ENCODE peak calls at places on chromosomes 11 and 22, in six cellular contexts. One of them, this sample, is unnamed.

GRCh38 chr22:46057762-46058420 is 80.9 kb upstream of the WNT7B start:
- DNase-seq in SK-N-SH: peak; percentile 58
- DNase-seq in stomach: peak; percentile 57
- DNase-seq in suprapubic skin: peak; percentile 64
- DNase-seq in transverse colon: peak; percentile 55
- DNase-seq in upper lobe of left lung: no peak
- DNase-seq in this sample: peak; percentile 69

GRCh38 chr11:61700221-61700620 is 20.0 kb downstream of the DAGLA start:
- DNase-seq in transverse colon: peak; percentile 87
- DNase-seq in suprapubic skin: no peak
- DNase-seq in upper lobe of left lung: no peak
- DNase-seq in SK-N-SH: no peak
- DNase-seq in stomach: peak; percentile 83
- DNase-seq in this sample: no peak

GRCh38 chr11:44188643-44189042 is 93.2 kb downstream of the EXT2 start:
- DNase-seq in upper lobe of left lung: no peak
- DNase-seq in SK-N-SH: no peak
- DNase-seq in transverse colon: no peak
- DNase-seq in stomach: no peak
- DNase-seq in suprapubic skin: no peak
- DNase-seq in this sample: no peak

GRCh38 chr22:42930810-42931420 is 73.8 kb upstream of the ARFGAP3 start:
- DNase-seq in transverse colon: no peak
- DNase-seq in stomach: no peak
- DNase-seq in SK-N-SH: no peak
- DNase-seq in suprapubic skin: no peak
- DNase-seq in upper lobe of left lung: no peak
- DNase-seq in this sample: no peak

GRCh38 chr11:78187366-78188011 is 937 bp downstream of the KCTD21 start:
- DNase-seq in suprapubic skin: no peak
- DNase-seq in SK-N-SH: no peak
- DNase-seq in stomach: no peak
- DNase-seq in transverse colon: no peak
- DNase-seq in upper lobe of left lung: no peak
- DNase-seq in this sample: peak; percentile 42

GRCh38 chr11:32231909-32232493 is 141.1 kb downstream of the RCN1 start:
- DNase-seq in SK-N-SH: peak; percentile 33
- DNase-seq in upper lobe of left lung: no peak
- DNase-seq in suprapubic skin: no peak
- DNase-seq in transverse colon: no peak
- DNase-seq in stomach: no peak
- DNase-seq in this sample: no peak

GRCh38 chr11:46300270-46300669 is 22.8 kb downstream of the CREB3L1 start:
- DNase-seq in transverse colon: no peak
- DNase-seq in suprapubic skin: no peak
- DNase-seq in stomach: no peak
- DNase-seq in upper lobe of left lung: no peak
- DNase-seq in SK-N-SH: no peak
- DNase-seq in this sample: no peak

GRCh38 chr11:59207988-59208432 is 4.7 kb downstream of the MPEG1 start:
- DNase-seq in SK-N-SH: peak; percentile 24
- DNase-seq in transverse colon: no peak
- DNase-seq in upper lobe of left lung: no peak
- DNase-seq in suprapubic skin: no peak
- DNase-seq in stomach: peak; percentile 51
- DNase-seq in this sample: no peak

GRCh38 chr11:5280582-5281102 is 10.9 kb upstream of the HBE1 start:
- DNase-seq in transverse colon: no peak
- DNase-seq in upper lobe of left lung: peak; percentile 43
- DNase-seq in suprapubic skin: no peak
- DNase-seq in SK-N-SH: no peak
- DNase-seq in stomach: peak; percentile 45
- DNase-seq in this sample: no peak

GRCh38 chr11:76107946-76108345 is 98.4 kb downstream of the WNT11 start:
- DNase-seq in suprapubic skin: no peak
- DNase-seq in upper lobe of left lung: no peak
- DNase-seq in transverse colon: no peak
- DNase-seq in stomach: no peak
- DNase-seq in SK-N-SH: peak; percentile 38
- DNase-seq in this sample: no peak

GRCh38 chr11:70572974-70573260 is 174.6 kb downstream of the CTTN start:
- DNase-seq in SK-N-SH: no peak
- DNase-seq in upper lobe of left lung: peak; percentile 48
- DNase-seq in stomach: no peak
- DNase-seq in transverse colon: no peak
- DNase-seq in suprapubic skin: no peak
- DNase-seq in this sample: no peak

GRCh38 chr11:106714179-106714578 is 304.1 kb downstream of the GUCY1A2 start:
- DNase-seq in suprapubic skin: no peak
- DNase-seq in upper lobe of left lung: no peak
- DNase-seq in SK-N-SH: no peak
- DNase-seq in stomach: no peak
- DNase-seq in transverse colon: no peak
- DNase-seq in this sample: no peak

GRCh38 chr11:121841487-121842167 is 274.4 kb downstream of the BLID start:
- DNase-seq in SK-N-SH: no peak
- DNase-seq in upper lobe of left lung: no peak
- DNase-seq in transverse colon: no peak
- DNase-seq in stomach: no peak
- DNase-seq in suprapubic skin: no peak
- DNase-seq in this sample: peak; percentile 63

GRCh38 chr22:36352775-36353507 is 34.8 kb downstream of the MYH9 start:
- DNase-seq in SK-N-SH: no peak
- DNase-seq in transverse colon: no peak
- DNase-seq in upper lobe of left lung: no peak
- DNase-seq in suprapubic skin: no peak
- DNase-seq in stomach: peak; percentile 91
- DNase-seq in this sample: no peak

GRCh38 chr11:68065841-68066240 is 27.0 kb downstream of the TCIRG1 start:
- DNase-seq in upper lobe of left lung: no peak
- DNase-seq in transverse colon: no peak
- DNase-seq in suprapubic skin: no peak
- DNase-seq in SK-N-SH: no peak
- DNase-seq in stomach: no peak
- DNase-seq in this sample: no peak

GRCh38 chr11:46446343-46446751 is 54.8 kb upstream of the CHRM4 start:
- DNase-seq in SK-N-SH: no peak
- DNase-seq in transverse colon: no peak
- DNase-seq in suprapubic skin: no peak
- DNase-seq in stomach: no peak
- DNase-seq in upper lobe of left lung: no peak
- DNase-seq in this sample: no peak

GRCh38 chr22:46815559-46815895 is 53.1 kb downstream of the TBC1D22A start:
- DNase-seq in upper lobe of left lung: no peak
- DNase-seq in stomach: no peak
- DNase-seq in suprapubic skin: no peak
- DNase-seq in SK-N-SH: no peak
- DNase-seq in transverse colon: no peak
- DNase-seq in this sample: no peak

GRCh38 chr11:112270551-112271180 is 10.0 kb upstream of the PLET1 start:
- DNase-seq in transverse colon: no peak
- DNase-seq in suprapubic skin: no peak
- DNase-seq in upper lobe of left lung: no peak
- DNase-seq in stomach: no peak
- DNase-seq in SK-N-SH: no peak
- DNase-seq in this sample: no peak

GRCh38 chr11:78022397-78023396 is at the start of gene KCTD14:
- DNase-seq in upper lobe of left lung: peak; percentile 87
- DNase-seq in SK-N-SH: peak; percentile 14
- DNase-seq in suprapubic skin: no peak
- DNase-seq in stomach: peak; percentile 75
- DNase-seq in transverse colon: peak; percentile 69
- DNase-seq in this sample: peak; percentile 66

GRCh38 chr11:27231519-27231918 is 131.5 kb downstream of the CCDC34 start:
- DNase-seq in upper lobe of left lung: no peak
- DNase-seq in stomach: no peak
- DNase-seq in suprapubic skin: no peak
- DNase-seq in SK-N-SH: no peak
- DNase-seq in transverse colon: no peak
- DNase-seq in this sample: no peak

GRCh38 chr11:41872458-41872857 is 413.0 kb upstream of the LRRC4C start:
- DNase-seq in suprapubic skin: no peak
- DNase-seq in upper lobe of left lung: no peak
- DNase-seq in SK-N-SH: peak; percentile 11
- DNase-seq in transverse colon: no peak
- DNase-seq in stomach: no peak
- DNase-seq in this sample: no peak

GRCh38 chr22:29704528-29705285 is 15.1 kb upstream of the CABP7 start:
- DNase-seq in suprapubic skin: no peak
- DNase-seq in stomach: peak; percentile 46
- DNase-seq in SK-N-SH: peak; percentile 89
- DNase-seq in upper lobe of left lung: peak; percentile 77
- DNase-seq in transverse colon: no peak
- DNase-seq in this sample: peak; percentile 67

GRCh38 chr11:1771273-1771672 is 7.5 kb upstream of the CTSD start:
- DNase-seq in stomach: peak; percentile 23
- DNase-seq in transverse colon: peak; percentile 5
- DNase-seq in suprapubic skin: peak; percentile 53
- DNase-seq in SK-N-SH: no peak
- DNase-seq in upper lobe of left lung: no peak
- DNase-seq in this sample: no peak
- TF ChIP-seq POLR2AphosphoS5 in stomach: no peak
- TF ChIP-seq POLR2AphosphoS5 in transverse colon: no peak
- TF ChIP-seq POLR2AphosphoS5 in suprapubic skin: no peak
- TF ChIP-seq POLR2AphosphoS5 in SK-N-SH: no peak
- TF ChIP-seq POLR2AphosphoS5 in upper lobe of left lung: no peak
- TF ChIP-seq POLR2AphosphoS5 in this sample: no peak

DNA sequence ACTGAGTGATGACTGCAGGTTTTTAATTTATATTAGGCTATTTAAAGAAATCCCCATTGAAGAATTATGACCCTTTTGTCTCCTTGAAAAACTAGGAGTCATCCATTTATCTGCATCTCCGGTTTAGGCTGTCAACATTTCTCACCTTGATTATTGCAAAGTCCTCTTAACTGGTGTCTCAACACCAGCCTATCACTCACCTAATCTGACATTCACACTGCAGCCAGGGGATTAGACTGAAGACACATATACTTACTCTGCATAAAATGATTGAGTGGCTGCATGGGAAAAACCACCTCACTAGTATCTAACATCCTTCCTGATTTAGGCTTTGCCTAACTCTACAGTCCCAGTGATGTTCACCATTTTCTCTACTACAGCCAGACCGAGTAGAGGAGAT is 649.5 kb downstream of the CNTN5 start:
- DNase-seq in upper lobe of left lung: no peak
- DNase-seq in transverse colon: no peak
- DNase-seq in SK-N-SH: no peak
- DNase-seq in suprapubic skin: no peak
- DNase-seq in stomach: no peak
- DNase-seq in this sample: no peak
- TF ChIP-seq EP300 in upper lobe of left lung: no peak
- TF ChIP-seq EP300 in transverse colon: no peak
- TF ChIP-seq EP300 in SK-N-SH: no peak
- TF ChIP-seq EP300 in suprapubic skin: no peak
- TF ChIP-seq EP300 in stomach: no peak
- TF ChIP-seq EP300 in this sample: no peak

DNA sequence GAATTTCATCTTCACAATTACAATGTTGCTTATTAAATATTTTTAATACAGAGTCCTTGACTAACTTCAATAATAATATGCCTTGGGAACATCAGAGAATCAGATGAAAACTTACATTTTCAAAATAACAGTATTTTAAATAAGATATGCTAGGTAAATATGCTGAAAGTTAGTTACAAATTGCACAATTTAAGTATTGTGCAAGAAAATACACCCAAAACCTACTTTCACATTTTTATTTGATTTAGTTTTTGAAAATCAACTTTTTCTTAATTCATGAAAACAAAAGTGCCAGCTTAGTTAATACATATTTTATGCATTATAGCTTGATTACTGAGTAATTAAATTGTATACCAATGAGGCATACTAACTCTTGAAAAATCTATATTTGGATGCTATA is 76.8 kb downstream of the SOX6 start:
- DNase-seq in transverse colon: no peak
- DNase-seq in upper lobe of left lung: no peak
- DNase-seq in SK-N-SH: no peak
- DNase-seq in suprapubic skin: no peak
- DNase-seq in stomach: no peak
- DNase-seq in this sample: no peak
- TF ChIP-seq POLR2AphosphoS5 in transverse colon: no peak
- TF ChIP-seq POLR2AphosphoS5 in upper lobe of left lung: no peak
- TF ChIP-seq POLR2AphosphoS5 in SK-N-SH: no peak
- TF ChIP-seq POLR2AphosphoS5 in suprapubic skin: no peak
- TF ChIP-seq POLR2AphosphoS5 in stomach: no peak
- TF ChIP-seq POLR2AphosphoS5 in this sample: no peak

GRCh38 chr22:21761994-21762680 is 26.5 kb upstream of the YPEL1 start:
- DNase-seq in transverse colon: no peak
- DNase-seq in suprapubic skin: no peak
- DNase-seq in upper lobe of left lung: no peak
- DNase-seq in SK-N-SH: no peak
- DNase-seq in stomach: no peak
- DNase-seq in this sample: no peak

GRCh38 chr22:21764038-21764804 is 28.6 kb upstream of the YPEL1 start:
- DNase-seq in stomach: no peak
- DNase-seq in suprapubic skin: no peak
- DNase-seq in SK-N-SH: no peak
- DNase-seq in upper lobe of left lung: no peak
- DNase-seq in transverse colon: no peak
- DNase-seq in this sample: no peak

GRCh38 chr22:21761086-21761485 is 25.5 kb upstream of the YPEL1 start:
- DNase-seq in stomach: no peak
- DNase-seq in suprapubic skin: no peak
- DNase-seq in SK-N-SH: no peak
- DNase-seq in upper lobe of left lung: no peak
- DNase-seq in transverse colon: no peak
- DNase-seq in this sample: no peak

GRCh38 chr22:21760640-21761039 is 25.0 kb upstream of the YPEL1 start:
- DNase-seq in suprapubic skin: no peak
- DNase-seq in upper lobe of left lung: no peak
- DNase-seq in SK-N-SH: no peak
- DNase-seq in stomach: no peak
- DNase-seq in transverse colon: no peak
- DNase-seq in this sample: no peak

DNA sequence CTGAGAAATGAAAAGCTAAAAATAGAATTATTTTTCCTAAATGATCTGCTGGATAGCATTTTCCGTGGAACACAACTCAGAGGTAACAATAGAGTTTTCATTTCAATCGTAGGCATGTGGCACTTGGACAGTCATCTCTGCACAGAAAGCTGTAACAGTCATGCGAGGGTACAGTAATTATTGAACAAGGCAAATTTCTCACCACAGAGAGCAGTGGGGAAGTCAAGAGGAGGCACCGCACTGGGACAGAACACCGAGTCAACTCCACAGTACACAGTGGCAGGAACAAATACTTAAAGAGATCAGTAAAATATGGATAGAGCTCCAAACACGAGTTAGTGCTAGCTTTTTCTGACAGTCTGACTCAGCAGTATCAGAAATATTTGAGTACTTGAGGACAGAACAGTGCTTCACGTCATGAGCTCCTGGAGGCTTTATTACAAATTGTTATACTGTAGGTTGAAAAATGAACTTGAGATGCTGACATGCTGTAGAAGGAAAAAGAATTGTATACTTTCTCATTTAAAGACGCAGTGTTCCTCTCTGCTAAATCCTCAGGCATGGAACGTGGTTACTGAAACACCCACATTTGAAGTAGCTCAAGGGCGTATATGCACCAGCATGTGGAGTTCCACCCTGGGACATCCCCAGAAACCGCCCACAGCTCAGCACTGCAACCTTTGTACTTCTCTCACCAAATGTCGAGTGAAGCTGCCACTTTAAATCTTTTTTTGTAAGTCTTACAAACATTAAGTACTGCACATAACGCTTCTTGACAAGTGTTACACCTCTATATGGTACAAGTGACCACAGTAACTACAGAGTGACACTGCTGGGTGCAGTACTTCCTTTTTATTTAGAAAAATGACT is 27.4 kb upstream of the YPEL1 start:
- DNase-seq in suprapubic skin: no peak
- DNase-seq in transverse colon: no peak
- DNase-seq in upper lobe of left lung: no peak
- DNase-seq in stomach: no peak
- DNase-seq in SK-N-SH: no peak
- DNase-seq in this sample: no peak
- TF ChIP-seq EP300 in suprapubic skin: no peak
- TF ChIP-seq EP300 in transverse colon: no peak
- TF ChIP-seq EP300 in upper lobe of left lung: no peak
- TF ChIP-seq EP300 in stomach: no peak
- TF ChIP-seq EP300 in SK-N-SH: no peak
- TF ChIP-seq EP300 in this sample: no peak